ENCODE peak calls at places on chromosomes 11 and 22, in four cellular contexts. One of them, this sample, is unnamed.

GRCh38 chr11:126989942-126990715 is 10.4 kb downstream of the KIRREL3 start:
- DNase-seq in K562: peak
- DNase-seq in HepG2: peak
- DNase-seq in HCT116: peak
- DNase-seq in this sample: peak

GRCh38 chr22:48499456-48500425 is 1327.9 kb downstream of the BRD1 start:
- DNase-seq in HepG2: no peak
- DNase-seq in HCT116: no peak
- DNase-seq in K562: no peak
- DNase-seq in this sample: no peak

GRCh38 chr22:47012589-47013365 is 250.3 kb downstream of the TBC1D22A start:
- DNase-seq in K562: peak
- DNase-seq in HCT116: no peak
- DNase-seq in HepG2: peak
- DNase-seq in this sample: no peak

GRCh38 chr11:47797633-47798032 is 30.5 kb upstream of the FNBP4 start:
- DNase-seq in HCT116: no peak
- DNase-seq in K562: no peak
- DNase-seq in HepG2: no peak
- DNase-seq in this sample: no peak

GRCh38 chr11:128988224-128988970 is 45.7 kb upstream of the TP53AIP1 start:
- DNase-seq in HCT116: no peak
- DNase-seq in K562: no peak
- DNase-seq in HepG2: no peak
- DNase-seq in this sample: no peak

GRCh38 chr22:26401726-26402125 is 27.3 kb upstream of the ASPHD2 start:
- DNase-seq in HCT116: peak
- DNase-seq in HepG2: no peak
- DNase-seq in K562: peak
- DNase-seq in this sample: no peak

GRCh38 chr22:44628856-44629255 is 73.1 kb upstream of the PRR5 start:
- DNase-seq in HCT116: no peak
- DNase-seq in HepG2: no peak
- DNase-seq in K562: no peak
- DNase-seq in this sample: no peak

GRCh38 chr11:21659961-21660360 is 532.9 kb upstream of the ANO5 start:
- DNase-seq in HCT116: no peak
- DNase-seq in HepG2: no peak
- DNase-seq in K562: no peak
- DNase-seq in this sample: no peak

GRCh38 chr11:17594686-17595192 is 47.7 kb downstream of the OTOG start:
- DNase-seq in HepG2: no peak
- DNase-seq in HCT116: no peak
- DNase-seq in K562: no peak
- DNase-seq in this sample: no peak

DNA sequence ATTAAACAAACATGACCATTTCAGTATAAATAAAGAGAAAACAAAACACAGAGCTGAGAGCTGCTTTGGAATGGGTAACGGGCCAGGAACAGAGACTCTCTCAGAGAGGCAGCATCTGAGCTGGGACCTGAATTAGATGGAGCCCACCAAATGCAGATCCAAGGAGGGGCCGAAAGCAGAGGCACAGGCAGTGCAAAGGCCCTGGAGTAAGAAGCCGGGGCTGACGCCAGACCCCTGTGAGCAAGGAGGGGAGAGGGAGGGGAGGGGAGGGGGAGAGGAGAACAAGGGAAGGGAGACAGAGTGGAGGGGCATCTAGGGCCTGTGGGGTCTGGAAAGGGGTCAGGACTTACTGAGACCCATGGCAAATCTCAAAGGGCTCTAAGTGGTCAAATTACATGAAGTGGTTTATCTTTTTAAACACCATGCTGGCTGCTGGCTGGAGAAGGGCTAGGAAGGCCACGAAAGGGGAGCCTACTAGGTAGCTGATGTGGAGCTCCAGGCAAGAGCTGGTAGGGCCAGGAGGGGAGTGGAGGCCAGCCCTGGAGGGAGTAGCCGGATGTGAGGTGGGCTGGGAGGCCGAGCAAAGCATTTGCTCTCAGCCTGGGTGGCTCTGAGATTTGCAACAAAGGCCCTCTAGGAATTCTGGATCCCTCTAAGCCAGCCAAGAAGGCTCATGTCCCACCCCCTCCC is 3.2 kb downstream of the OSBPL5 start:
- DNase-seq in HepG2: no peak
- DNase-seq in HCT116: no peak
- DNase-seq in K562: no peak
- DNase-seq in this sample: no peak
- TF ChIP-seq ZNF274 in HepG2: no peak
- TF ChIP-seq ZNF274 in HCT116: no peak
- TF ChIP-seq ZNF274 in K562: no peak
- TF ChIP-seq ZNF274 in this sample: no peak

GRCh38 chr11:119134389-119134978 is 13.1 kb downstream of the HINFP start:
- DNase-seq in HCT116: no peak
- DNase-seq in K562: no peak
- DNase-seq in HepG2: no peak
- DNase-seq in this sample: no peak
- TF ChIP-seq ZNF274 in HCT116: no peak
- TF ChIP-seq ZNF274 in K562: no peak
- TF ChIP-seq ZNF274 in HepG2: no peak
- TF ChIP-seq ZNF274 in this sample: no peak

DNA sequence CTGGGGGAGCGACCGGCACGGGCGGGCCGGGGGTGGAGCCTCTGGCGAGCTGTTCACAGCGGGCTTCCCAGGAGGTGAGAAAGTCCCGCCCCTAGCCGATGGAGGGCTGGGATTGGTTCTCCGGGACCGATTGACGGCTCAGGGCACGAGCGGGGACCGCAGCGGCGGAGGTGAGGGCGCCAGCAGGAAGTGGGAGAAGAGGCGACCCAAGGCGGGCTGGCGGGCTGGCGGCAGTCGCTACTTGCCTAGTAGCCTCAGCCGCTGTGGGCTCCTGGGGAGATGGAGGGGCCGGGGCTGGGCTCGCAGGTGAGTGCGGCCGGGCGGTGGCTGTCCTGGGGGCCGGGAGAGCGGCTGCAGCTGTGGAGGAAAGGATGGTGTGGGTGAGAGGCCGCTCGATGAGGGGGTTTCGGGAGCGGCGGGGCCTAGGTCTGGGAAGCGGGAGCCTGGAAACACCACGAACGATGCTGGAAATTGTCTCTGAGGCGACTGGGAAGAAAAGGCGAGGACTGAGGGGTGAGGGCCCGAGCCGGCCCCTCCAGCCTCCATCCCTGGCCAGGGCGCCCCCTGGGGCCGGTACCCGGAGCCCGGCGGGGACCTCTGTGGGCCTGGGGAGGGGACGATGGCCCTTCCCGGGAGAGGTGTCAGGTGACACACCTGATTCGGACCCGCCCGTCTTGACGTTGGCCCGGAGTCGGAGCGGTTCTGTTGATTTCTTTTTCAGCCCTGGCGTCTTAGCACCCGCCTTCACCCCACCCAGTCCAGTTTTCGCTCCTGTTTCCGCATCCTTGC is at the start of gene ZDHHC13:
- DNase-seq in K562: peak
- DNase-seq in HepG2: peak
- DNase-seq in HCT116: peak
- DNase-seq in this sample: peak
- TF ChIP-seq ZNF274 in K562: no peak
- TF ChIP-seq ZNF274 in HepG2: no peak
- TF ChIP-seq ZNF274 in HCT116: no peak
- TF ChIP-seq ZNF274 in this sample: no peak

GRCh38 chr11:123474994-123475393 is 44.9 kb downstream of the GRAMD1B start:
- DNase-seq in K562: no peak
- DNase-seq in HCT116: no peak
- DNase-seq in HepG2: no peak
- DNase-seq in this sample: no peak
- TF ChIP-seq ZNF274 in K562: no peak
- TF ChIP-seq ZNF274 in HCT116: no peak
- TF ChIP-seq ZNF274 in HepG2: no peak
- TF ChIP-seq ZNF274 in this sample: no peak